ENCODE peak calls at places on chromosomes 6 and 20, in six cellular contexts. I is CD8-positive, alpha-beta T cell; D is cardiac muscle cell; R is epithelial cell of proximal tubule; Y is A549; B is effector memory CD4-positive, alpha-beta T cell. Z is an unnamed sample.

GRCh38 chr6:144710207-144710606 is 425.1 kb downstream of the UTRN start:
- DNase-seq in I (no peak), D (no peak), R (peak; percentile 30), Y (peak; percentile 3), B (no peak), Z (no peak)

GRCh38 chr6:142885182-142885867 is 59.7 kb downstream of the HIVEP2 start:
- DNase-seq in I (no peak), D (peak; percentile 92), R (peak; percentile 100), Y (peak; percentile 41), B (peak; percentile 59), Z (peak; percentile 100)

GRCh38 chr6:53366128-53366527 is 17.4 kb upstream of the ELOVL5 start:
- DNase-seq in I (no peak), D (no peak), R (no peak), Y (no peak), B (no peak), Z (no peak)

GRCh38 chr6:93749191-93749590 is 329.8 kb upstream of the EPHA7 start:
- DNase-seq in I (no peak), D (no peak), R (no peak), Y (no peak), B (no peak), Z (no peak)

GRCh38 chr6:9540126-9540525 is 874.7 kb downstream of the TFAP2A start:
- DNase-seq in I (no peak), D (no peak), R (no peak), Y (no peak), B (no peak), Z (no peak)

GRCh38 chr20:45363611-45364492 is 896 bp downstream of the SYS1 start:
- DNase-seq in I (peak; percentile 45), D (no peak), R (no peak), Y (no peak), B (no peak), Z (no peak)

GRCh38 chr6:112296122-112296521 is 41.8 kb upstream of the LAMA4 start:
- DNase-seq in I (no peak), D (peak; percentile 60), R (no peak), Y (peak; percentile 14), B (no peak), Z (no peak)

GRCh38 chr6:76166297-76166696 is 93.8 kb upstream of the IMPG1 start:
- DNase-seq in I (no peak), D (no peak), R (no peak), Y (no peak), B (no peak), Z (no peak)

GRCh38 chr6:110761371-110761770 is 53.9 kb downstream of the CDK19 start:
- DNase-seq in I (no peak), D (no peak), R (no peak), Y (no peak), B (no peak), Z (no peak)

GRCh38 chr6:110093981-110094380 is 85.5 kb downstream of the WASF1 start:
- DNase-seq in I (no peak), D (no peak), R (no peak), Y (no peak), B (no peak), Z (no peak)

GRCh38 chr6:46963626-46964025 is 41.9 kb upstream of the ADGRF5 start:
- DNase-seq in I (no peak), D (no peak), R (no peak), Y (no peak), B (no peak), Z (no peak)

GRCh38 chr6:169167581-169168301 is 85.9 kb downstream of the THBS2 start:
- DNase-seq in I (peak; percentile 29), D (no peak), R (no peak), Y (no peak), B (no peak), Z (no peak)

GRCh38 chr6:13357551-13358075 is 29.3 kb upstream of the TBC1D7 start:
- DNase-seq in I (no peak), D (no peak), R (peak; percentile 56), Y (no peak), B (no peak), Z (no peak)

GRCh38 chr20:48468571-48468970 is 359.2 kb downstream of the PREX1 start:
- DNase-seq in I (no peak), D (no peak), R (no peak), Y (no peak), B (no peak), Z (no peak)

GRCh38 chr20:23114018-23114417 is 27.9 kb upstream of the CD93 start:
- DNase-seq in I (no peak), D (no peak), R (no peak), Y (no peak), B (no peak), Z (no peak)

GRCh38 chr20:31806564-31807355 is 12.4 kb upstream of the MYLK2 start:
- DNase-seq in I (no peak), D (no peak), R (no peak), Y (no peak), B (no peak), Z (no peak)

GRCh38 chr6:3333263-3333662 is 74.5 kb downstream of the PSMG4 start:
- DNase-seq in I (no peak), D (no peak), R (no peak), Y (no peak), B (no peak), Z (no peak)

GRCh38 chr6:158057213-158057987 is 75.7 kb downstream of the SYNJ2 start:
- DNase-seq in I (no peak), D (no peak), R (peak; percentile 74), Y (peak; percentile 57), B (no peak), Z (no peak)

GRCh38 chr20:57772349-57772964 is 62.6 kb upstream of the PMEPA1 start:
- DNase-seq in I (no peak), D (no peak), R (no peak), Y (peak; percentile 94), B (no peak), Z (peak; percentile 14)

GRCh38 chr6:112007805-112008204 is 46.1 kb upstream of the CCN6 start:
- DNase-seq in I (no peak), D (no peak), R (no peak), Y (no peak), B (no peak), Z (no peak)

GRCh38 chr20:54995021-54995420 is 519.6 kb downstream of the DOK5 start:
- DNase-seq in I (no peak), D (no peak), R (no peak), Y (no peak), B (no peak), Z (no peak)

GRCh38 chr6:121851056-121851455 is 415.6 kb downstream of the GJA1 start:
- DNase-seq in I (no peak), D (peak; percentile 68), R (no peak), Y (no peak), B (no peak), Z (no peak)

GRCh38 chr6:4533576-4533975 is 242.6 kb upstream of the CDYL start:
- DNase-seq in I (no peak), D (no peak), R (no peak), Y (no peak), B (no peak), Z (no peak)

GRCh38 chr6:14074723-14075503 is 42.7 kb upstream of the CD83 start:
- DNase-seq in I (peak; percentile 54), D (peak; percentile 27), R (no peak), Y (no peak), B (no peak), Z (peak; percentile 78)

GRCh38 chr6:148179786-148180185 is 162.9 kb upstream of the SASH1 start:
- DNase-seq in I (no peak), D (no peak), R (no peak), Y (peak; percentile 18), B (no peak), Z (no peak)

GRCh38 chr6:107535626-107536025 is 45.7 kb downstream of the SOBP start:
- DNase-seq in I (no peak), D (no peak), R (no peak), Y (no peak), B (no peak), Z (no peak)

GRCh38 chr20:7693761-7694160 is 246.5 kb downstream of the HAO1 start:
- DNase-seq in I (no peak), D (no peak), R (no peak), Y (no peak), B (no peak), Z (no peak)

GRCh38 chr6:41642960-41643898 is 5.0 kb downstream of the MDFI start:
- DNase-seq in I (no peak), D (no peak), R (no peak), Y (no peak), B (no peak), Z (no peak)

GRCh38 chr6:41646026-41646795 is 7.9 kb downstream of the MDFI start:
- DNase-seq in I (no peak), D (no peak), R (no peak), Y (no peak), B (no peak), Z (no peak)

GRCh38 chr6:41645007-41645618 is 6.8 kb downstream of the MDFI start:
- DNase-seq in I (no peak), D (no peak), R (no peak), Y (no peak), B (no peak), Z (no peak)

GRCh38 chr6:41643899-41644269 is 5.6 kb downstream of the MDFI start:
- DNase-seq in I (no peak), D (no peak), R (no peak), Y (no peak), B (no peak), Z (no peak)

GRCh38 chr6:41644297-41644879 is 6.1 kb downstream of the MDFI start:
- DNase-seq in I (no peak), D (no peak), R (no peak), Y (no peak), B (no peak), Z (no peak)
- H3K4me3 ChIP-seq in I (no peak overlapping the region), D (no peak overlapping the region), R (no peak overlapping the region), Y (no peak overlapping the region), B (no peak overlapping the region), Z (no peak overlapping the region)

GRCh38 chr6:37783831-37784584 is 35.5 kb upstream of the ZFAND3 start:
- DNase-seq in I (no peak), D (peak; percentile 9), R (no peak), Y (no peak), B (no peak), Z (no peak)
- H3K4me3 ChIP-seq in I (peak overlapping the region; percentile 50), D (no peak overlapping the region), R (peak overlapping the region; percentile 38), Y (no peak overlapping the region), B (peak overlapping the region; percentile 36), Z (peak overlapping the region; percentile 55)

GRCh38 chr6:7673063-7673536 is 52.8 kb upstream of the BMP6 start:
- DNase-seq in I (no peak), D (peak; percentile 32), R (no peak), Y (no peak), B (no peak), Z (peak; percentile 18)
- H3K4me3 ChIP-seq in I (no peak overlapping the region), D (no peak overlapping the region), R (peak overlapping the region; percentile 7), Y (no peak overlapping the region), B (no peak overlapping the region), Z (peak overlapping the region; percentile 55)

GRCh38 chr6:164401871-164402270 is 907.5 kb downstream of the C6orf118 start:
- DNase-seq in I (no peak), D (no peak), R (no peak), Y (no peak), B (no peak), Z (no peak)

GRCh38 chr6:164398647-164399046 is 910.8 kb downstream of the C6orf118 start:
- DNase-seq in I (no peak), D (no peak), R (no peak), Y (no peak), B (no peak), Z (no peak)

GRCh38 chr6:164396071-164397047 is 913.0 kb downstream of the C6orf118 start:
- DNase-seq in I (no peak), D (no peak), R (no peak), Y (no peak), B (no peak), Z (no peak)
- H3K4me3 ChIP-seq in I (no peak overlapping the region), D (no peak overlapping the region), R (peak overlapping the region; percentile 12), Y (no peak overlapping the region), B (peak overlapping the region; percentile 33), Z (no peak overlapping the region)

GRCh38 chr6:27138398-27138797 is 109.1 kb upstream of the PRSS16 start:
- DNase-seq in I (no peak), D (no peak), R (no peak), Y (no peak), B (no peak), Z (no peak)
- H3K4me3 ChIP-seq in I (peak overlapping the region; percentile 77), D (no peak overlapping the region), R (no peak overlapping the region), Y (no peak overlapping the region), B (no peak overlapping the region), Z (no peak overlapping the region)

Z was measured in retinal pigment epithelial cell.